ENCODE peak calls at places on chromosomes 3 and 15, in seven cellular contexts. O is GM23248; R is cardiac muscle cell; P is CD8-positive, alpha-beta memory T cell; F is choroid plexus epithelial cell; J is psoas muscle; I is heart left ventricle. M is an unnamed sample.

GRCh38 chr3:152574461-152575079 is 260.4 kb upstream of the P2RY1 start:
- DNase-seq in O (peak; percentile 80), R (peak; percentile 84), P (no peak), F (peak; percentile 88), J (peak; percentile 49), I (peak; percentile 78), M (peak; percentile 47)

GRCh38 chr3:242986-243706 is 46.6 kb downstream of the CHL1 start:
- DNase-seq in O (peak; percentile 1), R (no peak), P (no peak), F (peak; percentile 10), J (no peak), I (no peak), M (no peak)

GRCh38 chr15:39156636-39157255 is 424.1 kb upstream of the THBS1 start:
- DNase-seq in O (no peak), R (peak; percentile 15), P (no peak), F (no peak), J (peak; percentile 44), I (peak; percentile 61), M (no peak)

GRCh38 chr3:188192034-188192433 is 38.1 kb downstream of the LPP start:
- DNase-seq in O (no peak), R (no peak), P (no peak), F (no peak), J (no peak), I (no peak), M (no peak)

GRCh38 chr3:172194702-172195392 is 155.5 kb downstream of the FNDC3B start:
- DNase-seq in O (peak; percentile 42), R (peak; percentile 69), P (no peak), F (peak; percentile 62), J (no peak), I (no peak), M (no peak)

GRCh38 chr3:156648086-156648485 is 26.3 kb upstream of the TIPARP start:
- DNase-seq in O (peak; percentile 51), R (peak; percentile 34), P (no peak), F (peak; percentile 88), J (no peak), I (no peak), M (no peak)

GRCh38 chr3:169627789-169628188 is 35.7 kb downstream of the MECOM start:
- DNase-seq in O (no peak), R (no peak), P (no peak), F (no peak), J (no peak), I (no peak), M (no peak)

GRCh38 chr3:45552031-45552772 is 42.3 kb upstream of the LIMD1 start:
- DNase-seq in O (peak; percentile 35), R (peak; percentile 5), P (no peak), F (no peak), J (no peak), I (no peak), M (no peak)

GRCh38 chr3:77652624-77653023 is 612.7 kb downstream of the ROBO2 start:
- DNase-seq in O (no peak), R (no peak), P (no peak), F (no peak), J (no peak), I (no peak), M (no peak)

DNA sequence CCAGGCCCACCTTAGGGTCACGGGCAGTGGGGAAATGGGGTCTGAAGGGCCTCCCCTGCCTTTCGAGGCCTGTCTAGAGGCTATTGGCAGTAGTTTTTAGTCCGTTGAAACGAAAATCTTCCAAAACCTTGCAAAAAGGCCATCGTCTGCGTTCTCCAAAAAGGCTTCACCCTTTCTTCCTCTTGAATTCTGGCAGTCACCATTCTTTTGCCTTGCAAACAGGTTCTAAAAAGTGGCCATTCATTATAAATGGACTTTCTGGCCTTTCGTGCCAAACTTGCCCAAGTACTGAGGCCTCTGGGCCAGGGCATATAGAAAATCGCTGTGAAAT is 367 bp upstream of the TARS3 start:
- DNase-seq in O (no peak), R (no peak), P (no peak), F (no peak), J (no peak), I (no peak), M (no peak)
- H3K4me3 ChIP-seq in O (no peak overlapping the region), R (no peak overlapping the region), P (no peak overlapping the region), F (peak overlapping the region; percentile 41), J (peak overlapping the region; percentile 73), I (peak overlapping the region; percentile 87), M (no peak overlapping the region)

GRCh38 chr3:66692751-66693140 is 191.9 kb upstream of the LRIG1 start:
- DNase-seq in O (no peak), R (no peak), P (no peak), F (peak; percentile 6), J (no peak), I (no peak), M (no peak)
- H3K4me3 ChIP-seq in O (no peak overlapping the region), R (no peak overlapping the region), P (no peak overlapping the region), F (no peak overlapping the region), J (peak overlapping the region; percentile 15), I (no peak overlapping the region), M (no peak overlapping the region)

DNA sequence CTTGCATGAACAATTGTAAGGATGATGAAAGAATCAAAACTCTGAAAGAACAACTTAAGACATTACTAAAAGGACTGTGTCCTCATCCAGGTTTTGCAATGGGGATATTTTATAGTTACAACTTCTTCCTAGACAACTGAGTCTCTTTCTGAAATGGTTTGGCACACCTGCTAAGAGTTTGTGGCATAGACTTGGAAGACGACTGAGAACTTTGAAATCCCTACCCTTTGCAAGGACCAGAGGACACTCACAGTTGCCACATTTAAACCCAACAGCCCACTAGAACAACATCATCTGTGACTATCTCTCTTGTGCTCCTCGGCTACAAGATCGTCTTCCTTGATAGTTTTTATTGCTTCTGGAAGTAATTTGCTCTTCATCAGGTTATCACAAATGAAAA is 342.4 kb downstream of the RORA start:
- DNase-seq in O (no peak), R (no peak), P (no peak), F (no peak), J (no peak), I (no peak), M (no peak)
- H3K4me3 ChIP-seq in O (no peak overlapping the region), R (no peak overlapping the region), P (no peak overlapping the region), F (no peak overlapping the region), J (no peak overlapping the region), I (no peak overlapping the region), M (no peak overlapping the region)

GRCh38 chr3:128076783-128077624 is 24.8 kb downstream of the SEC61A1 start:
- DNase-seq in O (peak; percentile 63), R (no peak), P (no peak), F (peak; percentile 28), J (peak; percentile 44), I (peak; percentile 43), M (no peak)

GRCh38 chr3:128074851-128075515 is 22.7 kb downstream of the SEC61A1 start:
- DNase-seq in O (peak; percentile 56), R (no peak), P (no peak), F (peak; percentile 38), J (no peak), I (no peak), M (no peak)

GRCh38 chr3:128073807-128074206 is 21.6 kb downstream of the SEC61A1 start:
- DNase-seq in O (no peak), R (peak; percentile 40), P (no peak), F (no peak), J (no peak), I (no peak), M (no peak)

GRCh38 chr3:128076465-128076782 is 24.2 kb downstream of the SEC61A1 start:
- DNase-seq in O (no peak), R (no peak), P (no peak), F (no peak), J (no peak), I (peak; percentile 42), M (no peak)

DNA sequence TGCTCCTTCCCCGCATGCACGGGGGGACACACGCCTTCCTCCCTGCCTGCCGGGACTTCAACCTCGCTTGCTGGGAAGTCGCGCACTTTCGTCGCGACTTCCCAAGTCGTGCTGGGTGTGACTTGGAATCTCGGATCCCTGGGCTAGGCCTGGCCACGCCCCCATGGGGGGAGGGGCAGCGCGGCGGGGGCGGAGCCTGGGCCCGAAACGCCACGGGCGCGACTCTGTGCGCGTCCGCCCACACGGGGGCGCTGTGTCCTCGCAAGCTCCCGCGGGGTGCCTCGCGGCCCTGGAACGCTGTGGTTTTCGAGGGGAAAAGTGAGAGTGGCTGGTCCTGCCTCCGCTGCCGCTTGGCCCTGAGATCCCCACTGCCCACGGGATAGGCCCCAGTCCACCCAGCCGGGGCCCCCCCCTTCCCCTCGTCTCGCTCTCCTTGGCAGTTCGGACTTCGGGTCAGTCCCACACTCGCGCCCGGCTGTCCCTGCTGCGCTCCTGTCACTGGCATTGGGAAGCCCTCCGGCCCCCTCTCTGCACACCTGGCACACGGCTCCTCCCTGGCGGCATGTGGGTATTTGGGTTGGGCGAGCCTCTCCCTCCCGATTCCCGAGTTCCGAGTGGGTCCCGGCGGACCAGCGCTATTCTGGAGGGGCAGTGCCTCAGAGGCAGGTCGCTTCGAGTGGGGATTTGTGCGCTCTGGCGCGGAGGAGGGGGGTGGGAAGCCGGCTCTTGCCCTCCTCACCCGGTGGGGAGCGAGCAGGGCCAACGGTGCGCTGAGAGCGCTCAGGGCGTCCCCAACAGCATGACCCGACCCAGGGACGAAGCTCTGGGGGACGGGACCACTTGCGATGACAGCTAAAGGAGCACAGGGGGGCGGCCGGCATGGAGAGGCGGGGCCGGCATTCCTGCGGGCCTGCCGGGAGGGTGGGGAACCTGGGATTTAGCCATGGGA is 23.6 kb downstream of the SEC61A1 start:
- DNase-seq in O (peak; percentile 94), R (peak; percentile 89), P (peak; percentile 82), F (peak; percentile 90), J (peak; percentile 89), I (peak; percentile 92), M (no peak)
- H3K4me3 ChIP-seq in O (peak overlapping the region; percentile 43), R (peak overlapping the region; percentile 31), P (peak overlapping the region; percentile 55), F (peak overlapping the region; percentile 58), J (peak overlapping the region; percentile 70), I (peak overlapping the region; percentile 51), M (no peak overlapping the region)

GRCh38 chr3:197952440-197952839 is 2.5 kb downstream of the RPL35A start:
- DNase-seq in O (no peak), R (no peak), P (no peak), F (no peak), J (no peak), I (no peak), M (no peak)
- H3K4me3 ChIP-seq in O (peak overlapping the region; percentile 100), R (no peak overlapping the region), P (no peak overlapping the region), F (no peak overlapping the region), J (peak overlapping the region; percentile 77), I (no peak overlapping the region), M (no peak overlapping the region)